ENCODE peak calls at places on chromosomes 1 and 21, in seven cellular contexts. One of them, this sample, is unnamed.

GRCh38 chr1:43552813-43553212 is 22.1 kb downstream of the PTPRF start:
- DNase-seq in H1: no peak
- DNase-seq in colonic mucosa: peak
- DNase-seq in AG09319: no peak
- DNase-seq in heart left ventricle: peak
- DNase-seq in thoracic aorta: no peak
- DNase-seq in CD4-positive, alpha-beta T cell: no peak
- DNase-seq in this sample: no peak

GRCh38 chr1:91787946-91788345 is 98.0 kb downstream of the TGFBR3 start:
- DNase-seq in H1: no peak
- DNase-seq in colonic mucosa: no peak
- DNase-seq in AG09319: no peak
- DNase-seq in heart left ventricle: no peak
- DNase-seq in thoracic aorta: no peak
- DNase-seq in CD4-positive, alpha-beta T cell: no peak
- DNase-seq in this sample: no peak

GRCh38 chr1:240426056-240426455 is 185.9 kb downstream of the GREM2 start:
- DNase-seq in H1: no peak
- DNase-seq in colonic mucosa: no peak
- DNase-seq in AG09319: no peak
- DNase-seq in heart left ventricle: no peak
- DNase-seq in thoracic aorta: no peak
- DNase-seq in CD4-positive, alpha-beta T cell: no peak
- DNase-seq in this sample: no peak

GRCh38 chr1:12179111-12179519 is 12.3 kb downstream of the TNFRSF1B start:
- DNase-seq in H1: no peak
- DNase-seq in colonic mucosa: no peak
- DNase-seq in AG09319: no peak
- DNase-seq in heart left ventricle: no peak
- DNase-seq in thoracic aorta: no peak
- DNase-seq in CD4-positive, alpha-beta T cell: peak
- DNase-seq in this sample: no peak

GRCh38 chr1:205965039-205965630 is 21.9 kb upstream of the SLC26A9 start:
- DNase-seq in H1: no peak
- DNase-seq in colonic mucosa: no peak
- DNase-seq in AG09319: no peak
- DNase-seq in heart left ventricle: no peak
- DNase-seq in thoracic aorta: no peak
- DNase-seq in CD4-positive, alpha-beta T cell: no peak
- DNase-seq in this sample: no peak

GRCh38 chr1:147052143-147052542 is 114.0 kb downstream of the NBPF12 start:
- DNase-seq in H1: no peak
- DNase-seq in colonic mucosa: no peak
- DNase-seq in AG09319: no peak
- DNase-seq in heart left ventricle: no peak
- DNase-seq in thoracic aorta: no peak
- DNase-seq in CD4-positive, alpha-beta T cell: no peak
- DNase-seq in this sample: no peak

GRCh38 chr21:30468912-30469812 is 11.0 kb downstream of the KRTAP19-1 start:
- DNase-seq in H1: no peak
- DNase-seq in colonic mucosa: no peak
- DNase-seq in AG09319: no peak
- DNase-seq in heart left ventricle: no peak
- DNase-seq in thoracic aorta: no peak
- DNase-seq in CD4-positive, alpha-beta T cell: no peak
- DNase-seq in this sample: no peak

GRCh38 chr1:185917646-185918045 is 183.5 kb downstream of the HMCN1 start:
- DNase-seq in H1: no peak
- DNase-seq in colonic mucosa: no peak
- DNase-seq in AG09319: no peak
- DNase-seq in heart left ventricle: no peak
- DNase-seq in thoracic aorta: no peak
- DNase-seq in CD4-positive, alpha-beta T cell: no peak
- DNase-seq in this sample: no peak

GRCh38 chr1:11134352-11135266 is 34.9 kb upstream of the EXOSC10 start:
- DNase-seq in H1: no peak
- DNase-seq in colonic mucosa: no peak
- DNase-seq in AG09319: no peak
- DNase-seq in heart left ventricle: peak
- DNase-seq in thoracic aorta: no peak
- DNase-seq in CD4-positive, alpha-beta T cell: no peak
- DNase-seq in this sample: no peak

GRCh38 chr1:101004061-101004460 is 21.5 kb downstream of the DPH5 start:
- DNase-seq in H1: no peak
- DNase-seq in colonic mucosa: no peak
- DNase-seq in AG09319: no peak
- DNase-seq in heart left ventricle: no peak
- DNase-seq in thoracic aorta: no peak
- DNase-seq in CD4-positive, alpha-beta T cell: no peak
- DNase-seq in this sample: no peak

GRCh38 chr1:171788696-171789095 is 7.2 kb downstream of the METTL13 start:
- DNase-seq in H1: no peak
- DNase-seq in colonic mucosa: no peak
- DNase-seq in AG09319: peak
- DNase-seq in heart left ventricle: no peak
- DNase-seq in thoracic aorta: no peak
- DNase-seq in CD4-positive, alpha-beta T cell: no peak
- DNase-seq in this sample: no peak

GRCh38 chr1:56803561-56804156 is 15.5 kb downstream of the FYB2 start:
- DNase-seq in H1: no peak
- DNase-seq in colonic mucosa: peak
- DNase-seq in AG09319: no peak
- DNase-seq in heart left ventricle: no peak
- DNase-seq in thoracic aorta: no peak
- DNase-seq in CD4-positive, alpha-beta T cell: no peak
- DNase-seq in this sample: peak

GRCh38 chr1:81142099-81142776 is 658.5 kb upstream of the ADGRL2 start:
- DNase-seq in H1: no peak
- DNase-seq in colonic mucosa: no peak
- DNase-seq in AG09319: no peak
- DNase-seq in heart left ventricle: no peak
- DNase-seq in thoracic aorta: no peak
- DNase-seq in CD4-positive, alpha-beta T cell: no peak
- DNase-seq in this sample: no peak

GRCh38 chr1:15578921-15579682 is 5.7 kb downstream of the AGMAT start:
- DNase-seq in H1: no peak
- DNase-seq in colonic mucosa: no peak
- DNase-seq in AG09319: no peak
- DNase-seq in heart left ventricle: no peak
- DNase-seq in thoracic aorta: no peak
- DNase-seq in CD4-positive, alpha-beta T cell: peak
- DNase-seq in this sample: no peak

GRCh38 chr1:218384576-218384975 is 39.4 kb downstream of the TGFB2 start:
- DNase-seq in H1: no peak
- DNase-seq in colonic mucosa: no peak
- DNase-seq in AG09319: no peak
- DNase-seq in heart left ventricle: no peak
- DNase-seq in thoracic aorta: no peak
- DNase-seq in CD4-positive, alpha-beta T cell: no peak
- DNase-seq in this sample: no peak

GRCh38 chr21:45413922-45414321 is 9.0 kb downstream of the COL18A1 start:
- DNase-seq in H1: no peak
- DNase-seq in colonic mucosa: no peak
- DNase-seq in AG09319: no peak
- DNase-seq in heart left ventricle: peak
- DNase-seq in thoracic aorta: no peak
- DNase-seq in CD4-positive, alpha-beta T cell: no peak
- DNase-seq in this sample: peak

GRCh38 chr1:232630047-232630893 is at the start of gene SIPA1L2:
- DNase-seq in H1: peak
- DNase-seq in colonic mucosa: peak
- DNase-seq in AG09319: peak
- DNase-seq in heart left ventricle: peak
- DNase-seq in thoracic aorta: peak
- DNase-seq in CD4-positive, alpha-beta T cell: peak
- DNase-seq in this sample: peak

GRCh38 chr1:27358928-27359313 is 7.8 kb downstream of the MAP3K6 start:
- DNase-seq in H1: no peak
- DNase-seq in colonic mucosa: no peak
- DNase-seq in AG09319: no peak
- DNase-seq in heart left ventricle: no peak
- DNase-seq in thoracic aorta: no peak
- DNase-seq in CD4-positive, alpha-beta T cell: no peak
- DNase-seq in this sample: no peak

GRCh38 chr1:179770887-179771502 is 27.9 kb downstream of the FAM163A start:
- DNase-seq in H1: no peak
- DNase-seq in colonic mucosa: no peak
- DNase-seq in AG09319: no peak
- DNase-seq in heart left ventricle: no peak
- DNase-seq in thoracic aorta: no peak
- DNase-seq in CD4-positive, alpha-beta T cell: no peak
- DNase-seq in this sample: no peak
- TF ChIP-seq CTCF in H1: no peak
- TF ChIP-seq CTCF in colonic mucosa: no peak
- TF ChIP-seq CTCF in AG09319: no peak
- TF ChIP-seq CTCF in heart left ventricle: no peak
- TF ChIP-seq CTCF in thoracic aorta: no peak
- TF ChIP-seq CTCF in CD4-positive, alpha-beta T cell: no peak
- TF ChIP-seq CTCF in this sample: no peak

GRCh38 chr1:1628656-1629429 is 3.1 kb upstream of the MMP23B start:
- DNase-seq in H1: no peak
- DNase-seq in colonic mucosa: no peak
- DNase-seq in AG09319: no peak
- DNase-seq in heart left ventricle: no peak
- DNase-seq in thoracic aorta: no peak
- DNase-seq in CD4-positive, alpha-beta T cell: no peak
- DNase-seq in this sample: peak

GRCh38 chr1:1631793-1632420 is at the start of gene MMP23B:
- DNase-seq in H1: no peak
- DNase-seq in colonic mucosa: no peak
- DNase-seq in AG09319: no peak
- DNase-seq in heart left ventricle: peak
- DNase-seq in thoracic aorta: no peak
- DNase-seq in CD4-positive, alpha-beta T cell: no peak
- DNase-seq in this sample: peak

GRCh38 chr1:1629430-1630190 is 2.4 kb upstream of the MMP23B start:
- DNase-seq in H1: no peak
- DNase-seq in colonic mucosa: peak
- DNase-seq in AG09319: no peak
- DNase-seq in heart left ventricle: no peak
- DNase-seq in thoracic aorta: no peak
- DNase-seq in CD4-positive, alpha-beta T cell: peak
- DNase-seq in this sample: no peak

GRCh38 chr1:1630965-1631792 is 794 bp upstream of the MMP23B start:
- DNase-seq in H1: no peak
- DNase-seq in colonic mucosa: peak
- DNase-seq in AG09319: no peak
- DNase-seq in heart left ventricle: peak
- DNase-seq in thoracic aorta: no peak
- DNase-seq in CD4-positive, alpha-beta T cell: no peak
- DNase-seq in this sample: peak

DNA sequence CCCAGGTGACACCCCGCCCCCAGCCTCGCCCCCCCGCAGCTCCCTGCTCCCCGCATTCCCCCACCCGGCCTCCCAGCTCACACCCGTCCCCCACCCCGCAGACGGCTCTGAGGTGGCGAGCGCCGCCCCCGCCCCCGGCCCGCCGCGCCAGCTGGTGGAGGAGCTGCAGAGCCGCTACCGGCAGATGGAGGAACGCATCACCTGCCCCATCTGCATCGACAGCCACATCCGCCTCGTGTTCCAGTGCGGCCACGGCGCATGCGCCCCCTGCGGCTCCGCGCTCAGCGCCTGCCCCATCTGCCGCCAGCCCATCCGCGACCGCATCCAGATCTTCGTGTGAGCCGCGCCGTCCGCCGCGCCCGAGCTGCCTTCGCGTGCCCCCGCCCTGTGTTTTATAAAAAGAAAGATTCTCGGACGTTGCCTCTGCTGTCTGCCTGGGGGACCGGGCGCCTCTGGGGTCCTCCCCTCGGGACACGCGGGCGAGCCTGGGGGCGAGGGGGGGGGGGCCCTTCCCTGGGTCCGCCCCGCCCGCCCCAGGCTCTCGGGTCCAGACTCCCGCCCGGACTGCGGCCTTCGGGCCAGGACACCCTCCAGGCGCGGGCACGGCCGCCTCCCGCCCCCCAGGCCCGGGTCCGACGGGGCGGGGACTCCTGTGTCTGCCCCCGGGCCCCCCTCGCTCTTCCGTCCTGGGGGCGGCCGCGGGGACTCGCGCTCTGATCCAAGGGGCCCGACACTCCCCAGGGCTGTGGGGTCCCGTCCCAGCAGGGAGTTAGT is 1.6 kb upstream of the MMP23B start:
- DNase-seq in H1: peak
- DNase-seq in colonic mucosa: peak
- DNase-seq in AG09319: no peak
- DNase-seq in heart left ventricle: peak
- DNase-seq in thoracic aorta: no peak
- DNase-seq in CD4-positive, alpha-beta T cell: peak
- DNase-seq in this sample: peak
- TF ChIP-seq CTCF in H1: no peak
- TF ChIP-seq CTCF in colonic mucosa: no peak
- TF ChIP-seq CTCF in AG09319: no peak
- TF ChIP-seq CTCF in heart left ventricle: no peak
- TF ChIP-seq CTCF in thoracic aorta: no peak
- TF ChIP-seq CTCF in CD4-positive, alpha-beta T cell: no peak
- TF ChIP-seq CTCF in this sample: no peak

GRCh38 chr1:76240321-76240720 is 165.8 kb downstream of the ST6GALNAC3 start:
- DNase-seq in H1: no peak
- DNase-seq in colonic mucosa: no peak
- DNase-seq in AG09319: no peak
- DNase-seq in heart left ventricle: no peak
- DNase-seq in thoracic aorta: no peak
- DNase-seq in CD4-positive, alpha-beta T cell: no peak
- DNase-seq in this sample: no peak

GRCh38 chr1:76239470-76239918 is 164.9 kb downstream of the ST6GALNAC3 start:
- DNase-seq in H1: no peak
- DNase-seq in colonic mucosa: no peak
- DNase-seq in AG09319: no peak
- DNase-seq in heart left ventricle: no peak
- DNase-seq in thoracic aorta: no peak
- DNase-seq in CD4-positive, alpha-beta T cell: no peak
- DNase-seq in this sample: no peak

GRCh38 chr1:76234061-76234460 is 159.5 kb downstream of the ST6GALNAC3 start:
- DNase-seq in H1: no peak
- DNase-seq in colonic mucosa: no peak
- DNase-seq in AG09319: no peak
- DNase-seq in heart left ventricle: no peak
- DNase-seq in thoracic aorta: no peak
- DNase-seq in CD4-positive, alpha-beta T cell: no peak
- DNase-seq in this sample: no peak

GRCh38 chr1:76237201-76237600 is 162.7 kb downstream of the ST6GALNAC3 start:
- DNase-seq in H1: no peak
- DNase-seq in colonic mucosa: no peak
- DNase-seq in AG09319: no peak
- DNase-seq in heart left ventricle: no peak
- DNase-seq in thoracic aorta: no peak
- DNase-seq in CD4-positive, alpha-beta T cell: no peak
- DNase-seq in this sample: no peak

GRCh38 chr1:76238094-76238551 is 163.6 kb downstream of the ST6GALNAC3 start:
- DNase-seq in H1: no peak
- DNase-seq in colonic mucosa: no peak
- DNase-seq in AG09319: no peak
- DNase-seq in heart left ventricle: no peak
- DNase-seq in thoracic aorta: no peak
- DNase-seq in CD4-positive, alpha-beta T cell: no peak
- DNase-seq in this sample: no peak
- TF ChIP-seq CTCF in H1: no peak
- TF ChIP-seq CTCF in colonic mucosa: no peak
- TF ChIP-seq CTCF in AG09319: no peak
- TF ChIP-seq CTCF in heart left ventricle: no peak
- TF ChIP-seq CTCF in thoracic aorta: no peak
- TF ChIP-seq CTCF in CD4-positive, alpha-beta T cell: no peak
- TF ChIP-seq CTCF in this sample: no peak

GRCh38 chr1:242129103-242129502 is 130.2 kb upstream of the MAP1LC3C start:
- DNase-seq in H1: no peak
- DNase-seq in colonic mucosa: no peak
- DNase-seq in AG09319: no peak
- DNase-seq in heart left ventricle: no peak
- DNase-seq in thoracic aorta: no peak
- DNase-seq in CD4-positive, alpha-beta T cell: no peak
- DNase-seq in this sample: no peak
- TF ChIP-seq CTCF in H1: peak
- TF ChIP-seq CTCF in colonic mucosa: no peak
- TF ChIP-seq CTCF in AG09319: no peak
- TF ChIP-seq CTCF in heart left ventricle: peak
- TF ChIP-seq CTCF in thoracic aorta: no peak
- TF ChIP-seq CTCF in CD4-positive, alpha-beta T cell: no peak
- TF ChIP-seq CTCF in this sample: peak

This sample was measured in glutamatergic neuron.